ENCODE peak calls at places on chromosomes 11 and 22, in eight cellular contexts. P is heart right ventricle, H is epithelial cell of esophagus, I is AG10803, J is SK-N-SH, L is fibroblast of the aortic adventitia, B is dorsolateral prefrontal cortex, O is astrocyte of the spinal cord. Q is an unnamed sample.

GRCh38 chr22:29268511-29269229 is 602 bp downstream of the EWSR1 start:
- DNase-seq in B (peak), L (peak), I (peak), H (peak), J (peak), P (peak), O (peak), Q (peak)

GRCh38 chr11:73963861-73964260 is 13.0 kb downstream of the DNAJB13 start:
- DNase-seq in O (no peak), P (no peak), I (no peak), H (no peak), B (no peak), L (no peak), J (no peak), Q (no peak)

GRCh38 chr11:68461284-68461861 is 821 bp downstream of the PPP6R3 start:
- DNase-seq in B (no peak), P (no peak), I (no peak), H (peak), O (peak), L (no peak), J (peak), Q (peak)

GRCh38 chr11:43687120-43687791 is 6.7 kb downstream of the HSD17B12 start:
- DNase-seq in P (peak), H (peak), L (peak), I (peak), B (no peak), O (peak), J (no peak), Q (no peak)

GRCh38 chr11:18191376-18191775 is 18.7 kb downstream of the MRGPRX4 start:
- DNase-seq in I (no peak), P (no peak), O (no peak), J (no peak), H (no peak), L (peak), B (no peak), Q (no peak)

GRCh38 chr11:13009476-13009920 is 382 bp downstream of the RASSF10 start:
- DNase-seq in O (peak), B (no peak), L (no peak), H (peak), J (no peak), P (no peak), I (no peak), Q (peak)

GRCh38 chr22:47940211-47940610 is 1177.8 kb downstream of the TBC1D22A start:
- DNase-seq in B (no peak), P (no peak), H (no peak), J (no peak), I (no peak), L (no peak), O (no peak), Q (no peak)

GRCh38 chr11:47599821-47600377 is 5.7 kb upstream of the C1QTNF4 start:
- DNase-seq in H (no peak), P (no peak), O (no peak), B (no peak), L (no peak), I (no peak), J (no peak), Q (no peak)

GRCh38 chr22:35866646-35867045 is 149.0 kb downstream of the APOL5 start:
- DNase-seq in H (no peak), P (no peak), L (peak), I (peak), O (no peak), B (no peak), J (no peak), Q (no peak)

GRCh38 chr22:45844949-45845613 is 131.9 kb downstream of the WNT7B start:
- DNase-seq in B (no peak), J (no peak), P (no peak), O (peak), I (no peak), L (no peak), H (peak), Q (no peak)

GRCh38 chr22:20571531-20572007 is 64.2 kb downstream of the MED15 start:
- DNase-seq in J (peak), B (no peak), I (peak), H (peak), L (peak), O (no peak), P (peak), Q (peak)
- TF ChIP-seq CTCF in J (peak), B (peak), I (peak), H (peak), L (peak), O (peak), P (peak), Q (peak)

GRCh38 chr22:20750461-20751184 is 23.3 kb upstream of the SERPIND1 start:
- DNase-seq in B (peak), H (peak), O (peak), P (peak), L (peak), J (no peak), I (peak), Q (peak)

GRCh38 chr22:20752104-20752741 is 21.7 kb upstream of the SERPIND1 start:
- DNase-seq in O (no peak), P (no peak), H (no peak), I (no peak), B (no peak), J (no peak), L (no peak), Q (no peak)

GRCh38 chr22:20749453-20749852 is 24.5 kb upstream of the SERPIND1 start:
- DNase-seq in O (no peak), L (no peak), I (no peak), J (no peak), B (no peak), H (no peak), P (no peak), Q (no peak)

GRCh38 chr22:20752873-20753272 is 21.0 kb upstream of the SERPIND1 start:
- DNase-seq in O (no peak), I (no peak), L (no peak), P (no peak), J (no peak), H (no peak), B (no peak), Q (no peak)

GRCh38 chr22:20751185-20751851 is 22.6 kb upstream of the SERPIND1 start:
- DNase-seq in J (no peak), I (no peak), L (no peak), O (no peak), H (no peak), B (no peak), P (no peak), Q (no peak)
- TF ChIP-seq CTCF in J (no peak), I (no peak), L (no peak), O (peak), H (no peak), B (no peak), P (no peak), Q (no peak)

GRCh38 chr22:38700789-38701628 is at the start of gene JOSD1:
- DNase-seq in L (peak), I (peak), P (peak), H (peak), J (peak), O (peak), B (peak), Q (peak)
- TF ChIP-seq CTCF in L (no peak), I (no peak), P (no peak), H (no peak), J (no peak), O (no peak), B (no peak), Q (no peak)

DNA sequence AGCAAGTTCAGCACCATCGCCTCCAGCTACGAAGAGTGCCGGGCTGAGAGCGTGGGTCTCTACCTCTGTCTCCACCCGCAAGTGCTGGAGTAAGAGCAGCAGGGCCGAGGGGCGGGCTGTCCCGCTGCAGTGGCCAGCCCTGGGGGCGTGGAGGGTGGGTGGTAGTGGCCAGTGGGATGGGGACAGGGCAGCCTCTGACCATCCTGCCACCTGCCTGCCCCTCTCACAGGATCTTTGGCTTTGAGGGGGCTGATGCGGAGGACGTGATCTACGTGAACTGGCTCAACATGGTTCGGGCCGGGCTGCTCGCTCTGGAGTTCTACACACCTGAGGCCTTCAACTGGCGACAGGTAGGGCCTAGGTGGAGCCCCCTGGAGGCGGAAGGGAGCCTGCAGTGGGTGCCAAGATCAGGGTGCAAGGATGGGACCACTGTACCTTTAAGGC is 15.0 kb upstream of the BBS1 start:
- DNase-seq in P (no peak), L (no peak), H (no peak), O (no peak), B (no peak), I (no peak), J (no peak), Q (no peak)
- TF ChIP-seq CTCF in P (no peak), L (peak), H (no peak), O (peak), B (no peak), I (peak), J (peak), Q (no peak)

DNA sequence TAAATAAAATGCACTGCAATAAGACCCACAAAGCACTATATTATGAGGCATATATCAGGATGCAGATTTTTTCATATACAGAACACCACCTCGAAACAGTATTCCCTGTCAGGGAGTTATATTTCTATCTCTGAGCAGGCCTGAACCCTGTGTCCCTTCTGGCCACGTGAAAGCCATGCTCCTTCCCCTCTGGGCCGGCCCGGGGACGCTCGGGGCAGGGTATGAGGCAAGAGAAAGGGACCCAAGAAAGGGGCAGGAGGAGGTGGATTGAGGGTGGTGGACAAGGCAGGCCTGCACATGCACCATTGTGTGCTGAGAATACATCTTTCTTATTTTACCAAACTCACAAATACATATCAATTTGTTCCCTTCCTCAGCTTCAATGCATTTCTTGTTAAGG is 259.9 kb downstream of the OPCML start:
- DNase-seq in L (no peak), B (no peak), P (no peak), I (no peak), O (no peak), H (no peak), J (no peak), Q (no peak)
- TF ChIP-seq CTCF in L (no peak), B (no peak), P (no peak), I (no peak), O (no peak), H (no peak), J (no peak), Q (no peak)

GRCh38 chr11:121886956-121887355 is 229.1 kb downstream of the BLID start:
- DNase-seq in P (no peak), H (no peak), B (no peak), O (no peak), I (no peak), L (no peak), J (no peak), Q (no peak)
- TF ChIP-seq CTCF in P (no peak), H (no peak), B (no peak), O (no peak), I (no peak), L (no peak), J (no peak), Q (no peak)

GRCh38 chr11:110711448-110711775 is 825 bp downstream of the ARHGAP20 start:
- DNase-seq in J (no peak), P (no peak), H (no peak), I (no peak), O (no peak), B (no peak), L (no peak), Q (peak)

GRCh38 chr11:110711776-110712642 is at the start of gene ARHGAP20:
- DNase-seq in I (peak), L (peak), B (peak), J (peak), O (peak), H (peak), P (peak), Q (peak)

GRCh38 chr11:110713469-110713776 is 1.2 kb upstream of the ARHGAP20 start:
- DNase-seq in O (no peak), P (no peak), B (no peak), L (no peak), J (no peak), I (no peak), H (no peak), Q (no peak)

GRCh38 chr11:110710520-110711381 is 1.5 kb downstream of the ARHGAP20 start:
- DNase-seq in J (peak), H (peak), I (no peak), B (peak), P (peak), O (peak), L (peak), Q (peak)

GRCh38 chr11:110712643-110713468 is 619 bp upstream of the ARHGAP20 start:
- DNase-seq in I (peak), L (peak), J (peak), O (peak), H (peak), P (no peak), B (peak), Q (peak)
- TF ChIP-seq CTCF in I (peak), L (no peak), J (no peak), O (peak), H (no peak), P (no peak), B (peak), Q (no peak)

GRCh38 chr11:114196994-114197702 is 99.1 kb upstream of the NNMT start:
- DNase-seq in I (no peak), L (peak), O (no peak), P (no peak), B (no peak), H (no peak), J (no peak), Q (peak)

GRCh38 chr11:114193730-114194674 is 102.2 kb upstream of the NNMT start:
- DNase-seq in L (no peak), J (no peak), H (peak), I (no peak), P (no peak), B (no peak), O (no peak), Q (no peak)

GRCh38 chr11:114199051-114199450 is 97.1 kb upstream of the NNMT start:
- DNase-seq in L (no peak), I (no peak), O (no peak), B (no peak), P (no peak), J (no peak), H (no peak), Q (no peak)

GRCh38 chr11:114197799-114198500 is 98.2 kb upstream of the NNMT start:
- DNase-seq in J (no peak), P (peak), O (peak), B (no peak), H (peak), L (peak), I (peak), Q (no peak)

GRCh38 chr11:114195981-114196731 is 100.0 kb upstream of the NNMT start:
- DNase-seq in H (peak), L (peak), O (no peak), P (no peak), B (no peak), J (no peak), I (no peak), Q (peak)
- TF ChIP-seq CTCF in H (peak), L (no peak), O (no peak), P (peak), B (no peak), J (no peak), I (peak), Q (no peak)

DNA sequence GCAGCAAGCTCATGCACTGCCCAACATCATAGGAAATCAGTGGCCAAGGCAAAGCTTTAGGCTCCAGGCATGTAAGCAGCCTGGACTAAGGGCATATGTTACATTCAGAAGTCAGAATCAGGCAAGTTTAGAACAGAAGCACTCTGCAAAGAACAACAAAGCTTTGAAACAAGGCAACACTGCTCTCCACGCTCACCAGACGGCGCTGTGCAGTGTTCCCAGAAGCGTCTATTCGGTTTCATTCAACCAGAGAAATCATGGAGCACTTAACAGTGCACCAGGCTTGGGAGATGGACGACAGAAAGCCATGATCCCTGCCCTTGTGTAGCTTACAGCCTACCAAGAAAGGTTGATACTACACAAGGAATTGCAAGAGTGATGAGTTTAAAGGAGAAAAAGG is 555.8 kb downstream of the BUD13 start:
- DNase-seq in P (peak), H (peak), I (peak), B (peak), O (peak), L (peak), J (no peak), Q (peak)
- TF ChIP-seq CTCF in P (peak), H (peak), I (peak), B (peak), O (peak), L (peak), J (peak), Q (peak)

Q was measured in GM20000.